ENCODE peak calls at places on chromosomes 3 and 15, in nine cellular contexts. J is HL-60, V is GM06990, A is AG04450, Z is GM23338, D is lower lobe of right lung, U is psoas muscle, L is foreskin fibroblast, N is stomach. M is an unnamed sample.

GRCh38 chr3:43215138-43215537 is 71.2 kb upstream of the SNRK start:
- DNase-seq in J (no peak), U (no peak), D (no peak), L (no peak), V (no peak), Z (no peak), A (no peak), N (no peak), M (no peak)

GRCh38 chr3:57803647-57804081 is 47.6 kb downstream of the SLMAP start:
- DNase-seq in D (no peak), J (no peak), N (no peak), U (no peak), V (no peak), Z (peak), L (peak), A (peak), M (no peak)

GRCh38 chr15:90031231-90031791 is 30.2 kb downstream of the ZNF710 start:
- DNase-seq in D (no peak), J (no peak), N (no peak), U (no peak), Z (no peak), L (peak), V (peak), A (no peak), M (peak)

GRCh38 chr3:156745766-156746165 is 71.4 kb downstream of the TIPARP start:
- DNase-seq in U (no peak), Z (peak), J (no peak), V (no peak), N (no peak), L (peak), A (no peak), D (no peak), M (no peak)

GRCh38 chr15:95086543-95087252 is 855.3 kb downstream of the MCTP2 start:
- DNase-seq in U (no peak), Z (no peak), A (peak), V (no peak), J (no peak), D (no peak), L (peak), N (no peak), M (no peak)

GRCh38 chr3:71542548-71543370 is 40.8 kb downstream of the FOXP1 start:
- DNase-seq in Z (peak), N (peak), L (peak), U (peak), D (peak), J (peak), V (no peak), A (peak), M (peak)

GRCh38 chr3:113035387-113035982 is 44.7 kb downstream of the GTPBP8 start:
- DNase-seq in N (peak), Z (peak), U (no peak), D (no peak), J (peak), A (no peak), V (no peak), L (peak), M (peak)

GRCh38 chr15:64461577-64462162 is 1.3 kb downstream of the ZNF609 start:
- DNase-seq in J (no peak), U (no peak), A (no peak), V (peak), D (no peak), L (peak), N (peak), Z (peak), M (no peak)

GRCh38 chr3:138817685-138818084 is 17.0 kb downstream of the PIK3CB start:
- DNase-seq in L (no peak), A (no peak), D (no peak), V (no peak), J (no peak), N (no peak), Z (no peak), U (no peak), M (no peak)

GRCh38 chr3:160830792-160831191 is 74.8 kb downstream of the PPM1L start:
- DNase-seq in V (no peak), N (no peak), J (no peak), U (no peak), D (no peak), Z (no peak), A (no peak), L (no peak), M (no peak)

GRCh38 chr3:31048143-31048542 is 153.7 kb upstream of the GADL1 start:
- DNase-seq in V (no peak), A (no peak), Z (no peak), D (no peak), L (no peak), U (no peak), J (no peak), N (no peak), M (no peak)

GRCh38 chr15:31782951-31783350 is 247.4 kb upstream of the CHRNA7 start:
- DNase-seq in V (no peak), Z (peak), U (no peak), N (no peak), L (no peak), J (no peak), A (no peak), D (no peak), M (no peak)

GRCh38 chr3:187567741-187568140 is 102.5 kb downstream of the SST start:
- DNase-seq in J (no peak), Z (peak), L (peak), N (no peak), V (no peak), D (no peak), A (peak), U (no peak), M (no peak)

GRCh38 chr3:181210275-181210674 is 220.7 kb upstream of the DNAJC19 start:
- DNase-seq in Z (peak), J (no peak), L (peak), V (no peak), A (no peak), N (no peak), D (no peak), U (no peak), M (no peak)
- TF ChIP-seq CTCF in Z (peak), J (no peak), L (no peak), V (peak), A (peak), N (no peak), D (no peak), U (peak), M (peak)

DNA sequence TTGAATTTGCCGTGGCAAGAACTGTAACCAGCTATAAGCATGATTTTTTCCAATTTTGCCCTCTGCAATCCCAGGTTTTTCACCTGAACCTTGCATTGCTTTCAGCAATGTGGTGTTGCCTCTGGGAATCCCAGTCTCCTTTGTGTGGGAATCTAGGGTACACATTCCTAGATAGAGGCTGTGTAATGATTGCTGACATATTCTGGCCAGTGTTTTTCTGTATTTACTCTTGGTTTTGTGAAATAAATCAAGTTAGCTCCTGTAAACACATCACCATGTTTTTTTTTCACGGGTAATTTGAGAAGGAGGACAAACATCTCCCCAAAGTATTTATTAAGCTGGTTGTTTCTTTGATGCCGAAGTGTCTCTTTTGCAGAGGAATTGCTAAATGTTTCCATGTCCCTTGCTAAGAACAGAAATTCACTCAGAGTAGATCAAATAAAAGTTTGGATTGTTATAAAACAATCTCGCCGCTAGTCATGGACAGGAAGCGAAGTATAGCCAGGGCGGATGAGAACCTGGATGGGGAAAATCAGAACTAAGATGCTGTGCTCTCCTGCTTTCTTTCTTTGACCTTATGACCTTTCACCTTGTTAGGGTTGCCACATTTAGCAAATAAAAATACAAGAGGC is 1.2 kb downstream of the CFAP91 start:
- DNase-seq in V (no peak), N (no peak), D (no peak), Z (no peak), U (no peak), A (no peak), L (peak), J (no peak), M (no peak)
- H3K4me3 ChIP-seq in V (no peak), N (peak), D (peak), Z (peak), U (no peak), A (no peak), L (no peak), J (no peak), M (no peak)

GRCh38 chr3:123750659-123751420 is 133.3 kb downstream of the MYLK start:
- DNase-seq in A (peak), D (no peak), Z (peak), J (no peak), L (peak), U (no peak), N (no peak), V (no peak), M (peak)
- TF ChIP-seq CTCF in A (peak), D (no peak), Z (peak), J (no peak), L (no peak), U (no peak), N (no peak), V (no peak), M (no peak)

GRCh38 chr15:60392601-60392985 is 5.2 kb downstream of the ANXA2 start:
- DNase-seq in D (no peak), N (no peak), U (no peak), A (no peak), V (peak), J (no peak), L (peak), Z (peak), M (no peak)
- H3K4me3 ChIP-seq in D (peak), N (peak), U (peak), A (peak), V (no peak), J (no peak), L (peak), Z (no peak), M (no peak)

GRCh38 chr15:48989175-48989574 is 25.5 kb upstream of the SHC4 start:
- DNase-seq in Z (no peak), A (no peak), V (no peak), N (no peak), L (no peak), D (no peak), J (no peak), U (no peak), M (no peak)

GRCh38 chr15:48996276-48996675 is 32.6 kb upstream of the SHC4 start:
- DNase-seq in U (no peak), V (no peak), N (no peak), L (no peak), Z (no peak), D (no peak), J (no peak), A (no peak), M (no peak)

GRCh38 chr15:48992545-48992944 is 28.8 kb upstream of the SHC4 start:
- DNase-seq in N (no peak), J (peak), Z (no peak), U (no peak), D (no peak), A (no peak), V (no peak), L (no peak), M (no peak)

GRCh38 chr15:48993411-48993810 is 29.7 kb upstream of the SHC4 start:
- DNase-seq in L (peak), U (no peak), J (no peak), Z (no peak), V (no peak), N (no peak), A (no peak), D (no peak), M (no peak)

GRCh38 chr15:48992096-48992495 is 28.4 kb upstream of the SHC4 start:
- DNase-seq in J (no peak), A (no peak), Z (no peak), D (no peak), L (no peak), V (no peak), U (no peak), N (no peak), M (no peak)
- TF ChIP-seq CTCF in J (no peak), A (no peak), Z (no peak), D (no peak), L (no peak), V (no peak), U (no peak), N (no peak), M (no peak)

GRCh38 chr15:99487337-99487730 is 78.5 kb upstream of the MEF2A start:
- DNase-seq in A (no peak), J (no peak), N (no peak), V (no peak), Z (no peak), U (no peak), L (no peak), D (no peak), M (no peak)
- H3K4me3 ChIP-seq in A (no peak), J (no peak), N (peak), V (no peak), Z (peak), U (peak), L (peak), D (no peak), M (no peak)

GRCh38 chr3:188874576-188874975 is 297.2 kb upstream of the TPRG1 start:
- DNase-seq in U (no peak), A (no peak), L (no peak), V (no peak), J (no peak), Z (no peak), N (no peak), D (no peak), M (no peak)

GRCh38 chr3:188867691-188868090 is 304.1 kb upstream of the TPRG1 start:
- DNase-seq in L (no peak), J (no peak), V (no peak), A (no peak), N (no peak), D (no peak), U (no peak), Z (no peak), M (no peak)

GRCh38 chr3:188863999-188864406 is 307.8 kb upstream of the TPRG1 start:
- DNase-seq in A (peak), J (no peak), N (no peak), D (no peak), U (no peak), V (no peak), Z (no peak), L (peak), M (no peak)

GRCh38 chr3:188869628-188870027 is 302.1 kb upstream of the TPRG1 start:
- DNase-seq in A (no peak), N (no peak), D (no peak), V (no peak), U (no peak), J (no peak), L (peak), Z (no peak), M (no peak)

GRCh38 chr3:188868803-188869202 is 303.0 kb upstream of the TPRG1 start:
- DNase-seq in N (no peak), J (no peak), U (no peak), L (no peak), Z (no peak), V (no peak), A (no peak), D (no peak), M (no peak)
- TF ChIP-seq CTCF in N (no peak), J (no peak), U (no peak), L (no peak), Z (no peak), V (no peak), A (no peak), D (no peak), M (no peak)